ENCODE peak calls at places on chromosomes 7 and 10, in seven cellular contexts. C is Panc1, D is neural progenitor cell, R is BE2C, V is psoas muscle, P is transverse colon, A is H7. X is an unnamed sample. For H3K36me3, the result is how much of the 10 kb centered on the place peaks cover.

GRCh38 chr10:21402606-21403083 is 122.8 kb downstream of the SKIDA1 start:
- DNase-seq in C (no peak), D (no peak), R (no peak), V (no peak), P (no peak), A (no peak), X (no peak)

GRCh38 chr7:45456105-45456504 is 118.1 kb upstream of the ADCY1 start:
- DNase-seq in C (no peak), D (no peak), R (no peak), V (no peak), P (no peak), A (no peak), X (no peak)

GRCh38 chr7:28556671-28557070 is 144.4 kb downstream of the CREB5 start:
- DNase-seq in C (no peak), D (no peak), R (no peak), V (no peak), P (no peak), A (no peak), X (no peak)

GRCh38 chr10:86087716-86088115 is 278.9 kb downstream of the GRID1 start:
- DNase-seq in C (no peak), D (no peak), R (no peak), V (no peak), P (no peak), A (no peak), X (no peak)

GRCh38 chr10:48671914-48672595 is 12.6 kb upstream of the WDFY4 start:
- DNase-seq in C (no peak), D (no peak), R (no peak), V (no peak), P (peak), A (no peak), X (no peak)

GRCh38 chr7:129677796-129678195 is 66.3 kb downstream of the NRF1 start:
- DNase-seq in C (no peak), D (no peak), R (no peak), V (no peak), P (no peak), A (peak), X (no peak)

GRCh38 chr7:72781631-72782030 is 46.4 kb downstream of the TYW1B start:
- DNase-seq in C (no peak), D (no peak), R (no peak), V (no peak), P (no peak), A (no peak), X (no peak)

GRCh38 chr10:5283305-5284158 is 81.2 kb upstream of the UCN3 start:
- DNase-seq in C (no peak), D (peak), R (peak), V (peak), P (peak), A (peak), X (peak)

GRCh38 chr10:105585753-105586152 is 944.7 kb downstream of the SORCS3 start:
- DNase-seq in C (no peak), D (no peak), R (no peak), V (no peak), P (no peak), A (no peak), X (no peak)

GRCh38 chr7:16695621-16696237 is 49.7 kb downstream of the BZW2 start:
- DNase-seq in C (peak), D (peak), R (peak), V (no peak), P (peak), A (peak), X (no peak)
- H3K36me3 ChIP-seq in C (half or more), D (under half), R (half or more), V (half or more), P (under half), A (under half), X (under half)

GRCh38 chr7:130899071-130899451 is 165.1 kb upstream of the KLF14 start:
- DNase-seq in C (no peak), D (no peak), R (no peak), V (no peak), P (no peak), A (no peak), X (no peak)
- H3K36me3 ChIP-seq in C (under half), D (under half), R (under half), V (under half), P (under half), A (under half), X (under half)

GRCh38 chr10:79275105-79275430 is 72.2 kb upstream of the PPIF start:
- DNase-seq in C (no peak), D (no peak), R (no peak), V (no peak), P (no peak), A (no peak), X (no peak)

GRCh38 chr10:79275431-79275851 is 71.8 kb upstream of the PPIF start:
- DNase-seq in C (no peak), D (no peak), R (peak), V (peak), P (no peak), A (no peak), X (peak)

GRCh38 chr10:79272353-79272752 is 74.9 kb upstream of the PPIF start:
- DNase-seq in C (no peak), D (no peak), R (no peak), V (no peak), P (no peak), A (no peak), X (no peak)

GRCh38 chr10:79273603-79274002 is 73.7 kb upstream of the PPIF start:
- DNase-seq in C (no peak), D (no peak), R (no peak), V (peak), P (no peak), A (no peak), X (no peak)

DNA sequence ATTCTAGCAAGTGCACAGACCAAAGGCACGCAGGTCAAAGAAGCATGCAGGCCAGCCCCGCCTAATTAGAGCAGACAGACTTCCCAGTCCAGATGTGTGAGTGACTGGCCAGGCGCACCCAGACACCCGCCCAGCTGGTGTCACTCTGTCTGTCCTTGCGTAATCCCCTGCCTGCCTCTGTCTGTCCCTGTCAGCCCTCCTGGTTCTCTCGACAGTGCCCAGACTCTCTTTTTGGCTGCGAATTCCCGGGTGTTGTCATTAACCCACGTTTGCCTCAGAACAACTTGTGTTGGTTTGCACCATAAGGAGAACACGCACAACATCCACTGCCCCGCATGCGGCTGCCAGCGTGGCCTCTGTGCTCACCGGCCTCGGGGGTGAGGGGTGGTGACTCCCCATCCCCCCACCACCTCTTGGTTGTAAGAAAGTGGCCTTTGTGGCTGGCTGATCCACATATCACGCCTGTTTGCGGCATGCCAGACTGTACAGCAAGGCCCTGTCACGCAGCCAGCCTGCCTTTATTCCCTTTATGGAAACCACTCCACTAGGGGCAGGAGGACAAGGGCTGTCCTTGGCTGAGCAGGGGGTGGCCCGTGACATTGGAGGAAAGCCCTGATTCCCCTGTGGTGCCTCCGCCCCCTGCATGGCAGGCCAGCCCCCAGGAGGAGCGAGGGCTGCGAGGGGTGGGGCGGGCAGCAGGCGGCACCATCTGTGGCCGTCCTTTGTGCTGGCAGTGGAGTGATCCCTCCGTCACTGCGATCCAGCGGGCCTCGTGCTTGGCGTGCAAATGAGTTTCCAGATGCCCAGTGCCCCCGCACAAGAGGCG is 72.8 kb upstream of the PPIF start:
- DNase-seq in C (no peak), D (no peak), R (peak), V (peak), P (peak), A (no peak), X (peak)
- H3K36me3 ChIP-seq in C (under half), D (under half), R (under half), V (under half), P (under half), A (under half), X (under half)

GRCh38 chr7:75985009-75985517 is 9.3 kb downstream of the TMEM120A start:
- DNase-seq in C (no peak), D (no peak), R (no peak), V (no peak), P (no peak), A (peak), X (no peak)
- H3K36me3 ChIP-seq in C (under half), D (under half), R (under half), V (half or more), P (under half), A (under half), X (under half)

DNA sequence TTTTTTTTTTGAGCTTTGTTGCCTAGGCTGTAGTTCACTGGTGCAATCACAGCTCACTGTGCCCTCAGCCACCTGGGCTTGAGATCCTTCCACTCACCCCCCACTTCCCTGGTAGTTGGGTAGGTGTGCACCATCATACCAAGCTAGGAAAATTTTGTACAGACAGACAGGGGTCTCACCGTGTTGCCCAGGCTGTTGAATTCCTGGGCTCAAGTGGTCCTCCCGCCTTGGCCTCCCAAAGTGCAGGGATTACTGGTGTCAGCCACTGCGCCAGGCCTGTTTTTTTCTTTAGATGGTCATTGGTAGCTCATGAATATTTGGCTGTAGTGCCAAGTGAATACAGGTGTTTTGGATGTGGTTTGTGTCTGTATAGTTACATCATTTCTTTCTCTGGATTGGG is 7.5 kb downstream of the COMTD1 start:
- DNase-seq in C (no peak), D (no peak), R (no peak), V (no peak), P (no peak), A (no peak), X (no peak)
- H3K36me3 ChIP-seq in C (half or more), D (under half), R (half or more), V (half or more), P (under half), A (under half), X (under half)

DNA sequence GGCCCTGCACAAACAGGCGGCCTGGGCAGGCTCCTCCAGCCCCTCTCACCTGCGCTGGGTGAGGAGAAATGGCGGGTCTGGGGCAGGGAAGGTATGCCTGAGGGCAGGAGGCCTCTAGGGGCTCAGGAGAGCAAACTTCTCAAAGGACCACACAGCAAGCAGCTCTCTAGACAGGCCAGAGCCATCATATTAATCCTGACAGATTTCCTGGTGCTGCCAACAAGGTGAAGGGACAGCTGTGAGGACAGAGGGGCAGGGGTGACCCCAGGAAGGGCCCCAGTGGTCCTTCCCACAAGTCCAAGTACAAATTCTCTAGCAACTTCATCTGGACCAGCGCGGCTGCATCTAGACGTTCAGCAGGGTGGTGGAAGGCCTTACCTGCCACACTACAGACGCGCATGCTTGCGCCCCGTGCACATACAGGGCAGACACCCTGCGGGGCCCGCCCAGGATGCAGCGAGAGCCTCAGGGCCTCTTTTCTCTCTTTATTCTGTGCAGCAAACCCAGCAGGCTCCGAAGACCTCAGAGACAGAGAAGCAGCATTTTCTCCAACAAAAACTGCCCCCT is 62.1 kb downstream of the ZRANB1 start:
- DNase-seq in C (no peak), D (no peak), R (no peak), V (no peak), P (no peak), A (peak), X (peak)
- H3K36me3 ChIP-seq in C (under half), D (under half), R (under half), V (under half), P (under half), A (under half), X (under half)

DNA sequence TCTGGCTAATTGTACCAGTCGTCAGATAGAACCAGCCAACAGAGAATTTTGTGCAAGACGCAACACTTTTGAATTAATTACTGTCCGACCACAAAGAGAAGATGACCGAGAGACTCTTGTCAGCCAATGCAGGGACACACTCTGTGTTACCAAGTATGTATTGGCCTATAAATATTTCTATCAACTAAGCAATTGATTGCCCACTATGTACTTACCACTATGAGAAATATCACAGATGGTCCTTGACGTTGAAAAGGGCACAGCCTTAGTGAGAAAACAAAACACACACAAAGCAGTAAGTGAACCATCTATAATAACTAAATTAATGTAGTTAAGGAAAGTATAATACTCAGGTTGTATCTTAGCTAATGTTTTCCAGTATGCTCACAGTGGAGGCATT is 60.0 kb downstream of the ANLN start:
- DNase-seq in C (no peak), D (no peak), R (no peak), V (no peak), P (no peak), A (no peak), X (no peak)
- H3K36me3 ChIP-seq in C (half or more), D (under half), R (half or more), V (under half), P (under half), A (under half), X (under half)

GRCh38 chr7:139029353-139029752 is 6.5 kb downstream of the ZC3HAV1L start:
- DNase-seq in C (no peak), D (no peak), R (no peak), V (no peak), P (no peak), A (no peak), X (no peak)

GRCh38 chr7:139023076-139023475 is 12.8 kb downstream of the ZC3HAV1L start:
- DNase-seq in C (no peak), D (no peak), R (no peak), V (no peak), P (no peak), A (no peak), X (no peak)

GRCh38 chr7:139032473-139032872 is 3.4 kb downstream of the ZC3HAV1L start:
- DNase-seq in C (no peak), D (no peak), R (no peak), V (no peak), P (no peak), A (no peak), X (no peak)

GRCh38 chr7:139022286-139022685 is 13.6 kb downstream of the ZC3HAV1L start:
- DNase-seq in C (no peak), D (no peak), R (no peak), V (no peak), P (no peak), A (no peak), X (no peak)

GRCh38 chr7:139026551-139026950 is 9.3 kb downstream of the ZC3HAV1L start:
- DNase-seq in C (no peak), D (no peak), R (no peak), V (no peak), P (no peak), A (no peak), X (no peak)
- H3K36me3 ChIP-seq in C (under half), D (under half), R (half or more), V (under half), P (under half), A (under half), X (under half)